ENCODE peak calls at places on chromosomes 11 and 22, in four cellular contexts. One of them, this sample, is unnamed.

GRCh38 chr11:61168292-61168691 is 7.1 kb upstream of the VPS37C start:
- DNase-seq in GM12878: no peak
- DNase-seq in HL-60: no peak
- DNase-seq in K562: no peak
- DNase-seq in this sample: no peak

GRCh38 chr11:537622-538430 is 499 bp downstream of the LRRC56 start:
- DNase-seq in HL-60: no peak
- DNase-seq in GM12878: no peak
- DNase-seq in K562: no peak
- DNase-seq in this sample: no peak

GRCh38 chr11:17770917-17771316 is 36.3 kb downstream of the KCNC1 start:
- DNase-seq in K562: no peak
- DNase-seq in GM12878: no peak
- DNase-seq in HL-60: no peak
- DNase-seq in this sample: no peak

GRCh38 chr11:79498681-79499080 is 57.9 kb upstream of the TENM4 start:
- DNase-seq in K562: no peak
- DNase-seq in HL-60: no peak
- DNase-seq in GM12878: no peak
- DNase-seq in this sample: no peak

GRCh38 chr11:123517559-123518364 is 87.7 kb downstream of the GRAMD1B start:
- DNase-seq in GM12878: peak
- DNase-seq in K562: no peak
- DNase-seq in HL-60: no peak
- DNase-seq in this sample: no peak

GRCh38 chr11:126585388-126586302 is 230.2 kb downstream of the ST3GAL4 start:
- DNase-seq in K562: no peak
- DNase-seq in GM12878: no peak
- DNase-seq in HL-60: no peak
- DNase-seq in this sample: no peak

GRCh38 chr11:86719781-86720463 is 47.5 kb upstream of the ME3 start:
- DNase-seq in HL-60: no peak
- DNase-seq in GM12878: no peak
- DNase-seq in K562: no peak
- DNase-seq in this sample: no peak

GRCh38 chr22:17767236-17768065 is 6.8 kb downstream of the BID start:
- DNase-seq in K562: no peak
- DNase-seq in HL-60: no peak
- DNase-seq in GM12878: peak
- DNase-seq in this sample: no peak

GRCh38 chr11:107385361-107385982 is 72.2 kb downstream of the CWF19L2 start:
- DNase-seq in HL-60: no peak
- DNase-seq in GM12878: no peak
- DNase-seq in K562: no peak
- DNase-seq in this sample: no peak

GRCh38 chr22:26442086-26442756 is 13.2 kb downstream of the ASPHD2 start:
- DNase-seq in GM12878: no peak
- DNase-seq in HL-60: no peak
- DNase-seq in K562: no peak
- DNase-seq in this sample: no peak

GRCh38 chr11:116578971-116579687 is 193.7 kb downstream of the BUD13 start:
- DNase-seq in GM12878: no peak
- DNase-seq in HL-60: no peak
- DNase-seq in K562: no peak
- DNase-seq in this sample: no peak

GRCh38 chr11:73655686-73656085 is 9.3 kb downstream of the PLEKHB1 start:
- DNase-seq in GM12878: no peak
- DNase-seq in HL-60: no peak
- DNase-seq in K562: no peak
- DNase-seq in this sample: no peak

GRCh38 chr11:112085822-112086421 is 634 bp downstream of the TIMM8B start:
- DNase-seq in HL-60: no peak
- DNase-seq in K562: peak
- DNase-seq in GM12878: no peak
- DNase-seq in this sample: peak

GRCh38 chr11:13222285-13222684 is 55.3 kb upstream of the BMAL1 start:
- DNase-seq in K562: no peak
- DNase-seq in HL-60: no peak
- DNase-seq in GM12878: no peak
- DNase-seq in this sample: no peak

GRCh38 chr11:126150256-126150655 is 61.2 kb downstream of the RPUSD4 start:
- DNase-seq in K562: no peak
- DNase-seq in GM12878: no peak
- DNase-seq in HL-60: no peak
- DNase-seq in this sample: no peak

GRCh38 chr11:3207530-3208189 is 11.0 kb downstream of the MRGPRG start:
- DNase-seq in GM12878: no peak
- DNase-seq in K562: no peak
- DNase-seq in HL-60: no peak
- DNase-seq in this sample: no peak

GRCh38 chr11:2303627-2304155 is 1.9 kb downstream of the TSPAN32 start:
- DNase-seq in GM12878: no peak
- DNase-seq in K562: peak
- DNase-seq in HL-60: no peak
- DNase-seq in this sample: no peak

GRCh38 chr11:57885298-57886035 is 123.9 kb downstream of the CTNND1 start:
- DNase-seq in K562: peak
- DNase-seq in GM12878: no peak
- DNase-seq in HL-60: no peak
- DNase-seq in this sample: no peak

GRCh38 chr11:76838422-76839068 is 22.2 kb upstream of the ACER3 start:
- DNase-seq in GM12878: no peak
- DNase-seq in HL-60: no peak
- DNase-seq in K562: peak
- DNase-seq in this sample: no peak

GRCh38 chr22:42270178-42270511 is 308 bp downstream of the TCF20 start:
- DNase-seq in K562: peak
- DNase-seq in GM12878: no peak
- DNase-seq in HL-60: peak
- DNase-seq in this sample: no peak

GRCh38 chr11:47259178-47259977 is 1.6 kb downstream of the NR1H3 start:
- DNase-seq in GM12878: no peak
- DNase-seq in K562: peak
- DNase-seq in HL-60: no peak
- DNase-seq in this sample: no peak

GRCh38 chr11:125345706-125346561 is 150.1 kb downstream of the FEZ1 start:
- DNase-seq in HL-60: no peak
- DNase-seq in K562: peak
- DNase-seq in GM12878: no peak
- DNase-seq in this sample: peak

GRCh38 chr11:29844701-29845379 is 172.0 kb downstream of the KCNA4 start:
- DNase-seq in HL-60: no peak
- DNase-seq in GM12878: no peak
- DNase-seq in K562: no peak
- DNase-seq in this sample: no peak

GRCh38 chr11:4798427-4799183 is 5.6 kb downstream of the OR52R1 start:
- DNase-seq in GM12878: no peak
- DNase-seq in HL-60: no peak
- DNase-seq in K562: no peak
- DNase-seq in this sample: no peak

GRCh38 chr22:29073618-29074275 is 912 bp downstream of the KREMEN1 start:
- DNase-seq in K562: no peak
- DNase-seq in GM12878: no peak
- DNase-seq in HL-60: no peak
- DNase-seq in this sample: no peak

GRCh38 chr11:86134580-86135318 is 65.9 kb upstream of the PICALM start:
- DNase-seq in K562: peak
- DNase-seq in GM12878: no peak
- DNase-seq in HL-60: no peak
- DNase-seq in this sample: no peak

GRCh38 chr11:46686886-46687810 is 13.3 kb downstream of the ARHGAP1 start:
- DNase-seq in HL-60: no peak
- DNase-seq in GM12878: no peak
- DNase-seq in K562: no peak
- DNase-seq in this sample: no peak

GRCh38 chr22:29661355-29661754 is 57.9 kb downstream of the NF2 start:
- DNase-seq in GM12878: no peak
- DNase-seq in HL-60: no peak
- DNase-seq in K562: no peak
- DNase-seq in this sample: no peak

GRCh38 chr11:132264616-132265015 is 894.2 kb downstream of the NTM start:
- DNase-seq in GM12878: no peak
- DNase-seq in K562: no peak
- DNase-seq in HL-60: no peak
- DNase-seq in this sample: no peak

GRCh38 chr11:32088117-32088941 is 2.5 kb upstream of the RCN1 start:
- DNase-seq in GM12878: peak
- DNase-seq in K562: peak
- DNase-seq in HL-60: no peak
- DNase-seq in this sample: no peak

GRCh38 chr11:69216609-69217008 is 60.9 kb downstream of the SMIM38 start:
- DNase-seq in GM12878: no peak
- DNase-seq in K562: no peak
- DNase-seq in HL-60: no peak
- DNase-seq in this sample: no peak

GRCh38 chr22:31075961-31076360 is 5.2 kb upstream of the SMTN start:
- DNase-seq in HL-60: no peak
- DNase-seq in GM12878: no peak
- DNase-seq in K562: no peak
- DNase-seq in this sample: no peak

GRCh38 chr11:45543808-45544422 is 121.5 kb downstream of the CHST1 start:
- DNase-seq in K562: peak
- DNase-seq in GM12878: no peak
- DNase-seq in HL-60: no peak
- DNase-seq in this sample: no peak

GRCh38 chr22:46055851-46056168 is 78.8 kb upstream of the WNT7B start:
- DNase-seq in HL-60: no peak
- DNase-seq in K562: no peak
- DNase-seq in GM12878: no peak
- DNase-seq in this sample: no peak

GRCh38 chr11:133895551-133895950 is 50.2 kb upstream of the SPATA19 start:
- DNase-seq in GM12878: no peak
- DNase-seq in K562: no peak
- DNase-seq in HL-60: no peak
- DNase-seq in this sample: no peak

GRCh38 chr11:8331767-8332166 is 68.1 kb upstream of the LMO1 start:
- DNase-seq in GM12878: no peak
- DNase-seq in HL-60: no peak
- DNase-seq in K562: no peak
- DNase-seq in this sample: no peak

GRCh38 chr11:126518130-126518995 is 162.9 kb downstream of the ST3GAL4 start:
- DNase-seq in GM12878: no peak
- DNase-seq in HL-60: no peak
- DNase-seq in K562: no peak
- DNase-seq in this sample: no peak

GRCh38 chr22:46567471-46567870 is 30.1 kb upstream of the CELSR1 start:
- DNase-seq in K562: no peak
- DNase-seq in GM12878: no peak
- DNase-seq in HL-60: no peak
- DNase-seq in this sample: no peak

GRCh38 chr11:134037093-134037908 is 31.6 kb upstream of the JAM3 start:
- DNase-seq in K562: peak
- DNase-seq in HL-60: no peak
- DNase-seq in GM12878: peak
- DNase-seq in this sample: peak

GRCh38 chr11:19728436-19728835 is 15.8 kb downstream of the NAV2 start:
- DNase-seq in HL-60: no peak
- DNase-seq in K562: no peak
- DNase-seq in GM12878: no peak
- DNase-seq in this sample: no peak
- TF ChIP-seq SPI1 in HL-60: no peak
- TF ChIP-seq SPI1 in K562: no peak
- TF ChIP-seq SPI1 in GM12878: no peak
- TF ChIP-seq SPI1 in this sample: no peak

GRCh38 chr11:94834931-94835330 is 66.8 kb downstream of the AMOTL1 start:
- DNase-seq in GM12878: no peak
- DNase-seq in K562: no peak
- DNase-seq in HL-60: no peak
- DNase-seq in this sample: no peak
- TF ChIP-seq POLR2AphosphoS5 in GM12878: no peak
- TF ChIP-seq POLR2AphosphoS5 in K562: no peak
- TF ChIP-seq POLR2AphosphoS5 in HL-60: no peak
- TF ChIP-seq POLR2AphosphoS5 in this sample: no peak

DNA sequence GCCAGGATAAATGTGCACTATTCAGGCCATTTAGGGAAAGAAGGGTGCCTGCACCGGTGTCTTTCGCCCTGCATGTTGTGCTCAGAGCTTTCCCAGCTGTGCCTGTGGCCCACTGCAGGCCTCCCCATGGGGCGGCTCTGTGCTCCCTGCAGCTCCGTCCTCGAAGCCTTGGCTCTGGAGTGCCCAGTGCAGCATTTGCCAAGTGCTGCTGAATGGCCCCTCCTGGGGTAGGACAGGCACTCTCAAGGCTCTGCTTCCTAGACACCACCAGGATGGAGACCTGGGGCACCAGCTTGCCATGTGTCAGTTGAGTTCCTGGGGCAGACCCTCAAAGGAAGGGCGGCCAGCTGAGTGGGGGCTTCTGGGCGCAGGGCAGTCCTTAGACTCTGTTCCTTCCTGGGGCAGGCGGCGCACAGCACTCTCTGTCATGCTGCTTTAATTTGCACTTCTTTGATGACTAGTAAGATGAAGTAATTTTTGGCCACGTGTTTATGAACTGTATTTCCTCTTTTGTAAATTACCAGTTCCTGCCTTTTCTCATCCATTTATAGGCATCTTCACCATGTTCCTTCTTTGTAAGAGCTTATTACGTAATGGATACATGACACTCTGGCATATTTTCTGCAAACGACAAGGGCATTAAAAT is 32.1 kb upstream of the GNB1L start:
- DNase-seq in HL-60: peak
- DNase-seq in GM12878: no peak
- DNase-seq in K562: no peak
- DNase-seq in this sample: no peak
- TF ChIP-seq SPI1 in HL-60: peak
- TF ChIP-seq SPI1 in GM12878: peak
- TF ChIP-seq SPI1 in K562: peak
- TF ChIP-seq SPI1 in this sample: peak

GRCh38 chr11:34948721-34949120 is 32.3 kb downstream of the PDHX start:
- DNase-seq in HL-60: no peak
- DNase-seq in K562: no peak
- DNase-seq in GM12878: no peak
- DNase-seq in this sample: no peak
- TF ChIP-seq POLR2AphosphoS5 in HL-60: no peak
- TF ChIP-seq POLR2AphosphoS5 in K562: no peak
- TF ChIP-seq POLR2AphosphoS5 in GM12878: no peak
- TF ChIP-seq POLR2AphosphoS5 in this sample: no peak

DNA sequence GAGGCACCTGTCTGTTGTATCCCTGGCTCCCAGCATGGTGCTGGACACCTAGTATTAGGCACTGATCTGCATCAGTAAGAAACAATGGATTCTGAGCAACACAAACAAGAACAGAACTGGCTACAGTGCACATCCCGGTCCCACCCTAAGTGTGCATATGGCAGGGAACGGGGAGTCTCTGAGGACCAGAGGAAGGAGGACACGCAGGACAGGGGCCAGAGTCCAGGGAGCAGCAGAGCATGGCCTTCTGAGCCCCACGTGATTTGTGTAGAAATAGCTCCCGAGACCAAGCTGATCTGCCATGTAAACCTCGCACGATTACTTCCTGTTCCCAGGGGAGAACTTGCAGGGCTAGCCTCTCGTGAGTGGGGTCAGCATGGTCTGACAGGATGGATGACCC is 12.7 kb upstream of the SNX32 start:
- DNase-seq in HL-60: no peak
- DNase-seq in GM12878: no peak
- DNase-seq in K562: no peak
- DNase-seq in this sample: no peak
- TF ChIP-seq SPI1 in HL-60: no peak
- TF ChIP-seq SPI1 in GM12878: no peak
- TF ChIP-seq SPI1 in K562: no peak
- TF ChIP-seq SPI1 in this sample: no peak

This sample was measured in GM12891.